ENCODE peak calls at places on chromosomes 5 and 9, in nine cellular contexts. M is EH, B is activated B cell treated with CpG ODN at 0.5 μM for 24 hours, R is AG10803, U is RPMI8226, Z is SJSA1, T is LHCN-M2, L is aorta, I is DMS 273 treated with DMSO at 0.1 percent for 48 hours. Y is an unnamed sample.

GRCh38 chr5:90226433-90227099 is 183.0 kb downstream of the CETN3 start:
- DNase-seq in M (no peak), B (no peak), R (no peak), U (no peak), Z (no peak), T (no peak), L (no peak), I (no peak), Y (no peak)

GRCh38 chr5:171525086-171525485 is 105.6 kb downstream of the FGF18 start:
- DNase-seq in M (no peak), B (no peak), R (no peak), U (no peak), Z (no peak), T (no peak), L (no peak), I (no peak), Y (no peak)

GRCh38 chr5:5795074-5795779 is 372.8 kb downstream of the ICE1 start:
- DNase-seq in M (no peak), B (no peak), R (no peak), U (no peak), Z (no peak), T (no peak), L (no peak), I (no peak), Y (no peak)

GRCh38 chr5:44661851-44662250 is 146.9 kb upstream of the MRPS30 start:
- DNase-seq in M (no peak), B (no peak), R (no peak), U (no peak), Z (no peak), T (no peak), L (no peak), I (no peak), Y (no peak)

GRCh38 chr9:114272739-114273431 is 50.0 kb upstream of the ORM1 start:
- DNase-seq in M (no peak), B (no peak), R (no peak), U (no peak), Z (no peak), T (no peak), L (peak), I (no peak), Y (no peak)

GRCh38 chr5:115541586-115541985 is 3.0 kb downstream of the FEM1C start:
- DNase-seq in M (no peak), B (no peak), R (no peak), U (no peak), Z (no peak), T (peak), L (no peak), I (no peak), Y (no peak)

GRCh38 chr5:137486707-137487106 is 12.4 kb downstream of the SPOCK1 start:
- DNase-seq in M (peak), B (no peak), R (peak), U (no peak), Z (no peak), T (peak), L (no peak), I (no peak), Y (peak)

GRCh38 chr9:8531831-8532230 is 732.3 kb upstream of the DMAC1 start:
- DNase-seq in M (no peak), B (no peak), R (no peak), U (no peak), Z (no peak), T (no peak), L (no peak), I (no peak), Y (no peak)

GRCh38 chr5:137078171-137078665 is 420.9 kb downstream of the SPOCK1 start:
- DNase-seq in M (peak), B (no peak), R (no peak), U (no peak), Z (no peak), T (peak), L (no peak), I (peak), Y (no peak)

GRCh38 chr5:102531506-102531905 is 32.7 kb upstream of the SLCO6A1 start:
- DNase-seq in M (no peak), B (no peak), R (no peak), U (no peak), Z (no peak), T (peak), L (no peak), I (no peak), Y (peak)

GRCh38 chr5:73278693-73279092 is 105.7 kb downstream of the TMEM174 start:
- DNase-seq in M (no peak), B (no peak), R (no peak), U (peak), Z (no peak), T (no peak), L (no peak), I (peak), Y (no peak)

GRCh38 chr9:20681467-20681866 is 2.6 kb upstream of the FOCAD start:
- DNase-seq in M (no peak), B (no peak), R (no peak), U (no peak), Z (no peak), T (no peak), L (no peak), I (no peak), Y (no peak)

GRCh38 chr5:172743112-172743959 is 27.7 kb downstream of the DUSP1 start:
- DNase-seq in M (no peak), B (no peak), R (no peak), U (no peak), Z (no peak), T (no peak), L (no peak), I (no peak), Y (peak)

GRCh38 chr5:177476531-177477233 is 3.2 kb upstream of the DBN1 start:
- DNase-seq in M (peak), B (no peak), R (peak), U (no peak), Z (peak), T (no peak), L (peak), I (no peak), Y (peak)

GRCh38 chr5:177188775-177189174 is 55.2 kb downstream of the NSD1 start:
- DNase-seq in M (no peak), B (no peak), R (no peak), U (no peak), Z (no peak), T (no peak), L (no peak), I (no peak), Y (peak)

GRCh38 chr5:103232393-103232999 is 26.1 kb upstream of the MACIR start:
- DNase-seq in M (peak), B (no peak), R (peak), U (peak), Z (no peak), T (peak), L (no peak), I (peak), Y (peak)

GRCh38 chr5:68494771-68495170 is 279.2 kb downstream of the PIK3R1 start:
- DNase-seq in M (no peak), B (no peak), R (no peak), U (no peak), Z (no peak), T (no peak), L (no peak), I (no peak), Y (no peak)

GRCh38 chr9:81125446-81126092 is 563.8 kb downstream of the TLE1 start:
- DNase-seq in M (no peak), B (no peak), R (no peak), U (no peak), Z (no peak), T (peak), L (no peak), I (no peak), Y (peak)

GRCh38 chr9:35729700-35730485 is 2.1 kb downstream of the TLN1 start:
- DNase-seq in M (peak), B (no peak), R (peak), U (peak), Z (peak), T (peak), L (peak), I (no peak), Y (peak)

GRCh38 chr9:108662090-108662875 is 193.5 kb downstream of the ACTL7B start:
- DNase-seq in M (peak), B (no peak), R (peak), U (no peak), Z (no peak), T (no peak), L (no peak), I (no peak), Y (peak)

GRCh38 chr5:1324301-1324700 is 20.6 kb downstream of the CLPTM1L start:
- DNase-seq in M (no peak), B (peak), R (no peak), U (no peak), Z (no peak), T (no peak), L (no peak), I (no peak), Y (no peak)

GRCh38 chr5:116011046-116011445 is 21.2 kb upstream of the ARL14EPL start:
- DNase-seq in M (no peak), B (no peak), R (peak), U (no peak), Z (no peak), T (no peak), L (no peak), I (no peak), Y (peak)

Y was measured in fibroblast of villous mesenchyme.